ENCODE peak calls at places on chromosomes 1 and 21, in seven cellular contexts. M is heart left ventricle, K is progenitor cell of endocrine pancreas, G is body of pancreas, V is astrocyte, I is lung, Y is omental fat pad. R is an unnamed sample.

GRCh38 chr1:96968582-96969378 is 247.2 kb downstream of the PTBP2 start:
- DNase-seq in G (no peak), K (no peak), V (no peak), I (no peak), M (no peak), Y (no peak), R (no peak)

GRCh38 chr21:26124421-26124833 is 46.1 kb downstream of the APP start:
- DNase-seq in I (no peak), Y (no peak), K (no peak), G (no peak), M (no peak), V (peak; percentile 58), R (peak; percentile 12)

GRCh38 chr1:155188268-155188667 is 14.6 kb downstream of the TRIM46 start:
- DNase-seq in V (no peak), Y (no peak), G (peak; percentile 42), M (peak; percentile 11), I (no peak), K (no peak), R (no peak)

GRCh38 chr1:36380782-36381181 is 4.9 kb downstream of the STK40 start:
- DNase-seq in G (no peak), M (no peak), V (no peak), K (no peak), I (no peak), Y (no peak), R (no peak)

GRCh38 chr1:165793951-165794350 is 25.3 kb upstream of the TMCO1 start:
- DNase-seq in M (no peak), Y (no peak), G (no peak), I (no peak), K (no peak), V (no peak), R (no peak)

GRCh38 chr1:203481186-203481585 is 5.6 kb downstream of the PRELP start:
- DNase-seq in Y (no peak), G (no peak), M (no peak), V (no peak), I (no peak), K (no peak), R (no peak)

GRCh38 chr1:207981976-207982375 is 71.1 kb upstream of the CD34 start:
- DNase-seq in M (no peak), Y (no peak), K (no peak), V (no peak), G (no peak), I (no peak), R (no peak)

GRCh38 chr21:30718239-30718909 is at the start of gene KRTAP21-3:
- DNase-seq in V (peak; percentile 77), I (no peak), M (no peak), G (no peak), K (no peak), Y (no peak), R (no peak)

GRCh38 chr1:217965156-217965786 is 319.8 kb upstream of the RRP15 start:
- DNase-seq in M (peak; percentile 29), I (no peak), V (no peak), G (no peak), K (no peak), Y (no peak), R (no peak)

GRCh38 chr1:91529856-91530255 is 29.2 kb downstream of the CDC7 start:
- DNase-seq in M (no peak), Y (no peak), I (no peak), G (no peak), V (peak; percentile 8), K (no peak), R (peak; percentile 41)
- TF ChIP-seq CTCF in M (no peak), Y (no peak), I (no peak), G (peak; percentile 5), V (peak; percentile 22), K (no peak), R (peak; percentile 71)

GRCh38 chr21:36149788-36150187 is 6.8 kb upstream of the DOP1B start:
- DNase-seq in I (no peak), V (no peak), K (no peak), G (no peak), M (no peak), Y (no peak), R (no peak)

GRCh38 chr21:36150192-36150711 is 6.4 kb upstream of the DOP1B start:
- DNase-seq in I (peak; percentile 65), Y (no peak), G (no peak), K (no peak), V (peak; percentile 71), M (peak; percentile 60), R (peak; percentile 48)

GRCh38 chr21:36145259-36145658 is 10.4 kb downstream of the CBR3 start:
- DNase-seq in V (no peak), M (no peak), G (no peak), Y (no peak), I (no peak), K (no peak), R (no peak)

GRCh38 chr21:36147891-36148290 is 8.7 kb upstream of the DOP1B start:
- DNase-seq in I (no peak), Y (no peak), K (no peak), M (no peak), V (no peak), G (no peak), R (no peak)

GRCh38 chr21:36148886-36149285 is 7.7 kb upstream of the DOP1B start:
- DNase-seq in I (no peak), M (no peak), G (no peak), Y (no peak), V (no peak), K (no peak), R (no peak)
- TF ChIP-seq CTCF in I (no peak), M (no peak), G (no peak), Y (no peak), V (no peak), K (no peak), R (no peak)

GRCh38 chr1:161159087-161159914 is at the start of gene USP21:
- DNase-seq in Y (peak; percentile 75), M (peak; percentile 94), G (peak; percentile 94), V (peak; percentile 62), I (peak; percentile 93), K (peak; percentile 85), R (peak; percentile 82)
- TF ChIP-seq CTCF in Y (no peak), M (no peak), G (peak; percentile 53), V (no peak), I (no peak), K (peak; percentile 27), R (peak; percentile 41)

DNA sequence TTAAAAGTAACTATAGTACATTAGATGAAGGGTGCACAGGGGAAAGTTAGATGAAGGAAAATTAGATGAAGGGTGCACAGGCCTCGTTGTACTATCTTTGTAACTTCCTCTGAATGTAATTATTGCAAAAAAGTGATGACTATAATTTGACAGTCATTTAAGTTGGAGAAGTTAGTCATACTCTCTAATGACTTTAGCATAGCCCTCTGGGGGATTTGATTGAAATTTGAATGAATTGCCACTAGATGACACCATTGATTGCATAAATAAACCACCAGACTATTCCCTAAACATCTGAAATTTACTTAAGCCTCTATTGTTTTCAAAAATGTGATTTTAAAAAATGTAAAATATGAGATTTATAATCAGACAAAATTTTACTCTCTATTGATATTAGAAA is 102.6 kb downstream of the TPR start:
- DNase-seq in Y (no peak), V (no peak), G (no peak), I (no peak), K (no peak), M (no peak), R (no peak)
- TF ChIP-seq CTCF in Y (no peak), V (no peak), G (no peak), I (no peak), K (no peak), M (no peak), R (no peak)

GRCh38 chr1:99469641-99470040 is 176.3 kb upstream of the PALMD start:
- DNase-seq in M (no peak), I (no peak), Y (no peak), V (peak; percentile 71), K (no peak), G (no peak), R (no peak)

GRCh38 chr1:99464738-99465137 is 181.2 kb upstream of the PALMD start:
- DNase-seq in I (no peak), G (no peak), V (no peak), M (no peak), K (no peak), Y (no peak), R (no peak)

GRCh38 chr1:99461499-99461898 is 184.4 kb upstream of the PALMD start:
- DNase-seq in Y (no peak), I (no peak), V (no peak), K (no peak), M (no peak), G (no peak), R (no peak)

GRCh38 chr1:99467645-99468044 is 178.3 kb upstream of the PALMD start:
- DNase-seq in M (no peak), K (no peak), V (no peak), G (no peak), I (no peak), Y (no peak), R (no peak)

GRCh38 chr1:99465176-99465900 is 180.6 kb upstream of the PALMD start:
- DNase-seq in M (no peak), K (no peak), I (no peak), G (no peak), V (peak; percentile 92), Y (no peak), R (peak; percentile 87)
- TF ChIP-seq CTCF in M (no peak), K (no peak), I (no peak), G (no peak), V (no peak), Y (no peak), R (no peak)

R was measured in HFFc6.